ENCODE peak calls at places on chromosomes 16 and 17, in nine cellular contexts. X, F, Z, B, S, R, W, V and T are unnamed samples.

GRCh38 chr17:48244121-48244711 is 136.7 kb downstream of the SNX11 start:
- DNase-seq in X (peak), F (no peak), Z (no peak), B (peak), S (no peak), R (no peak), W (no peak), V (no peak), T (no peak)

GRCh38 chr17:76121932-76122383 is 18.4 kb upstream of the EXOC7 start:
- DNase-seq in X (peak), F (no peak), Z (no peak), B (no peak), S (no peak), R (no peak), W (no peak), V (no peak), T (no peak)

GRCh38 chr16:85330694-85331188 is 218.5 kb upstream of the CIBAR2 start:
- DNase-seq in X (peak), F (peak), Z (no peak), B (peak), S (no peak), R (peak), W (no peak), V (peak), T (no peak)

GRCh38 chr17:75832164-75832651 is 12.0 kb downstream of the UNC13D start:
- DNase-seq in X (peak), F (no peak), Z (no peak), B (no peak), S (no peak), R (no peak), W (no peak), V (no peak), T (no peak)

GRCh38 chr17:27776882-27777624 is 23.3 kb downstream of the NOS2 start:
- DNase-seq in X (no peak), F (no peak), Z (no peak), B (no peak), S (no peak), R (no peak), W (no peak), V (no peak), T (no peak)

GRCh38 chr17:78432226-78432894 is 53.9 kb downstream of the PGS1 start:
- DNase-seq in X (no peak), F (no peak), Z (peak), B (no peak), S (no peak), R (no peak), W (no peak), V (no peak), T (peak)

GRCh38 chr16:50152386-50152806 is 710 bp upstream of the TENT4B start:
- DNase-seq in X (peak), F (no peak), Z (peak), B (peak), S (no peak), R (peak), W (no peak), V (no peak), T (peak)

GRCh38 chr17:48642843-48643696 is 16.9 kb upstream of the HOXB9 start:
- DNase-seq in X (no peak), F (no peak), Z (no peak), B (no peak), S (no peak), R (no peak), W (no peak), V (no peak), T (no peak)

GRCh38 chr16:3610698-3611144 is 685 bp downstream of the SLX4 start:
- DNase-seq in X (peak), F (no peak), Z (peak), B (no peak), S (no peak), R (peak), W (no peak), V (no peak), T (no peak)

GRCh38 chr17:61466246-61466645 is 14.0 kb downstream of the TBX4 start:
- DNase-seq in X (no peak), F (no peak), Z (no peak), B (no peak), S (no peak), R (no peak), W (no peak), V (no peak), T (no peak)

GRCh38 chr16:4487955-4488481 is 11.8 kb downstream of the HMOX2 start:
- DNase-seq in X (peak), F (no peak), Z (no peak), B (no peak), S (no peak), R (no peak), W (no peak), V (no peak), T (no peak)

GRCh38 chr17:80920406-80920805 is 71.2 kb upstream of the CHMP6 start:
- DNase-seq in X (peak), F (no peak), Z (no peak), B (no peak), S (no peak), R (no peak), W (no peak), V (no peak), T (no peak)

GRCh38 chr17:61486135-61487120 is 34.2 kb downstream of the TBX4 start:
- DNase-seq in X (no peak), F (no peak), Z (no peak), B (no peak), S (no peak), R (no peak), W (no peak), V (no peak), T (no peak)

GRCh38 chr16:22006636-22007035 is 1.3 kb upstream of the MOSMO start:
- DNase-seq in X (no peak), F (no peak), Z (no peak), B (no peak), S (no peak), R (no peak), W (no peak), V (no peak), T (no peak)

GRCh38 chr16:2337431-2338296 is 2.9 kb downstream of the ABCA3 start:
- DNase-seq in X (no peak), F (peak), Z (no peak), B (no peak), S (no peak), R (no peak), W (no peak), V (no peak), T (peak)

GRCh38 chr16:8530756-8531155 is 59.6 kb downstream of the TMEM114 start:
- DNase-seq in X (no peak), F (no peak), Z (no peak), B (no peak), S (no peak), R (no peak), W (no peak), V (no peak), T (no peak)

GRCh38 chr17:69254187-69254586 is 25.6 kb upstream of the ABCA10 start:
- DNase-seq in X (peak), F (no peak), Z (no peak), B (no peak), S (no peak), R (no peak), W (no peak), V (no peak), T (no peak)

GRCh38 chr17:48505788-48506187 is 25.0 kb downstream of the HOXB1 start:
- DNase-seq in X (peak), F (no peak), Z (peak), B (no peak), S (no peak), R (peak), W (no peak), V (no peak), T (peak)

GRCh38 chr17:74971069-74971841 is 1.3 kb downstream of the HID1 start:
- DNase-seq in X (no peak), F (peak), Z (no peak), B (no peak), S (peak), R (no peak), W (no peak), V (no peak), T (no peak)

GRCh38 chr17:13107726-13108235 is 90.0 kb upstream of the ELAC2 start:
- DNase-seq in X (peak), F (no peak), Z (no peak), B (no peak), S (no peak), R (no peak), W (no peak), V (no peak), T (no peak)

GRCh38 chr16:55471448-55472097 is 7.4 kb upstream of the MMP2 start:
- DNase-seq in X (peak), F (no peak), Z (no peak), B (no peak), S (no peak), R (peak), W (no peak), V (no peak), T (no peak)

GRCh38 chr17:42276359-42276608 is at the start of gene STAT5B:
- DNase-seq in X (peak), F (peak), Z (no peak), B (peak), S (peak), R (peak), W (peak), V (no peak), T (peak)

GRCh38 chr16:54231336-54231735 is 55.3 kb downstream of the IRX3 start:
- DNase-seq in X (no peak), F (no peak), Z (no peak), B (no peak), S (no peak), R (no peak), W (no peak), V (no peak), T (no peak)

GRCh38 chr17:36600936-36601302 is 464 bp upstream of the MRM1 start:
- DNase-seq in X (no peak), F (no peak), Z (no peak), B (no peak), S (no peak), R (no peak), W (no peak), V (peak), T (no peak)

GRCh38 chr17:74419862-74420492 is 11.9 kb upstream of the GPRC5C start:
- DNase-seq in X (no peak), F (peak), Z (no peak), B (no peak), S (no peak), R (no peak), W (no peak), V (no peak), T (no peak)

GRCh38 chr16:84378099-84378498 is 9.8 kb downstream of the ATP2C2 start:
- DNase-seq in X (no peak), F (no peak), Z (no peak), B (no peak), S (no peak), R (no peak), W (no peak), V (no peak), T (no peak)

GRCh38 chr17:40800381-40800780 is 622 bp upstream of the KRT28 start:
- DNase-seq in X (no peak), F (no peak), Z (no peak), B (no peak), S (no peak), R (no peak), W (no peak), V (no peak), T (no peak)

GRCh38 chr17:20224379-20224778 is 215.2 kb downstream of the SPECC1 start:
- DNase-seq in X (no peak), F (no peak), Z (no peak), B (no peak), S (no peak), R (no peak), W (no peak), V (no peak), T (no peak)

GRCh38 chr17:71444011-71444574 is 676.7 kb upstream of the SOX9 start:
- DNase-seq in X (no peak), F (no peak), Z (no peak), B (no peak), S (no peak), R (no peak), W (no peak), V (no peak), T (no peak)

GRCh38 chr17:81713556-81714411 is 1.7 kb downstream of the SLC25A10 start:
- DNase-seq in X (no peak), F (peak), Z (no peak), B (no peak), S (peak), R (no peak), W (no peak), V (no peak), T (no peak)

GRCh38 chr17:44828919-44829557 is 1.0 kb downstream of the GJC1 start:
- DNase-seq in X (peak), F (no peak), Z (no peak), B (no peak), S (no peak), R (no peak), W (no peak), V (no peak), T (no peak)

GRCh38 chr17:6045621-6046357 is 24.4 kb upstream of the WSCD1 start:
- DNase-seq in X (no peak), F (no peak), Z (peak), B (no peak), S (no peak), R (no peak), W (no peak), V (no peak), T (no peak)

GRCh38 chr16:25633549-25633948 is 58.2 kb upstream of the HS3ST4 start:
- DNase-seq in X (peak), F (peak), Z (no peak), B (no peak), S (no peak), R (no peak), W (no peak), V (no peak), T (no peak)

GRCh38 chr17:63497708-63498483 is 21.0 kb downstream of the ACE start:
- DNase-seq in X (no peak), F (no peak), Z (no peak), B (no peak), S (no peak), R (no peak), W (no peak), V (no peak), T (no peak)

GRCh38 chr17:41428591-41429326 is 4.4 kb upstream of the KRT37 start:
- DNase-seq in X (no peak), F (no peak), Z (no peak), B (no peak), S (no peak), R (peak), W (no peak), V (no peak), T (no peak)